ENCODE peak calls at places on chromosomes 16 and 17, in five cellular contexts. U is H9, F is H1, I is neuronal stem cell, S is mesenchymal stem cell. W is an unnamed sample.
A peak's percentile ranks its signal among the peaks of the same experiment; 100 is the strongest.

GRCh38 chr16:79261461-79261860 is 339.1 kb downstream of the MAF start:
- DNase-seq in F (peak; percentile 29), U (peak; percentile 74), S (peak; percentile 1), I (peak; percentile 29), W (peak; percentile 25)

GRCh38 chr17:5592382-5592781 is 8.1 kb upstream of the NLRP1 start:
- DNase-seq in F (no peak), I (peak; percentile 50), S (peak; percentile 56), U (peak; percentile 30), W (no peak)

GRCh38 chr16:67428146-67428731 is 2.7 kb upstream of the HSD11B2 start:
- DNase-seq in I (peak; percentile 71), F (peak; percentile 71), U (peak; percentile 92), S (peak; percentile 71), W (peak; percentile 83)

GRCh38 chr16:2465653-2466415 is 5.3 kb upstream of the NTN3 start:
- DNase-seq in U (peak; percentile 66), S (no peak), I (no peak), F (no peak), W (peak; percentile 78)

GRCh38 chr17:49361129-49361901 is 735 bp downstream of the ZNF652 start:
- DNase-seq in S (peak; percentile 61), U (peak; percentile 53), I (no peak), F (no peak), W (peak; percentile 35)

GRCh38 chr16:9409753-9410493 is 318.5 kb downstream of the HAPSTR1 start:
- DNase-seq in S (no peak), F (no peak), U (no peak), I (no peak), W (no peak)

GRCh38 chr16:89042711-89043551 is 50.7 kb upstream of the ACSF3 start:
- DNase-seq in F (no peak), I (no peak), S (no peak), U (no peak), W (no peak)

GRCh38 chr17:72984925-72985322 is 107.6 kb downstream of the SLC39A11 start:
- DNase-seq in S (no peak), I (no peak), U (no peak), F (no peak), W (peak; percentile 59)

GRCh38 chr16:19410435-19411153 is 7.1 kb upstream of the TMC5 start:
- DNase-seq in U (peak; percentile 80), F (peak; percentile 47), S (no peak), I (peak; percentile 43), W (peak; percentile 85)

GRCh38 chr16:70600730-70601129 is 45.6 kb upstream of the IL34 start:
- DNase-seq in F (no peak), S (no peak), I (no peak), U (no peak), W (no peak)

GRCh38 chr16:9065077-9065476 is 26.4 kb upstream of the HAPSTR1 start:
- DNase-seq in F (no peak), I (no peak), U (no peak), S (no peak), W (no peak)

GRCh38 chr16:48811478-48811877 is 201.5 kb upstream of the N4BP1 start:
- DNase-seq in U (peak; percentile 57), S (no peak), I (no peak), F (no peak), W (no peak)

GRCh38 chr16:48813485-48813884 is 203.5 kb upstream of the N4BP1 start:
- DNase-seq in S (no peak), U (no peak), F (no peak), I (no peak), W (no peak)

GRCh38 chr16:48810436-48810802 is 200.4 kb upstream of the N4BP1 start:
- DNase-seq in S (no peak), F (no peak), U (peak; percentile 32), I (no peak), W (no peak)

GRCh38 chr16:48812856-48813255 is 202.9 kb upstream of the N4BP1 start:
- DNase-seq in I (no peak), S (no peak), F (no peak), U (no peak), W (no peak)

GRCh38 chr16:48810803-48811453 is 200.9 kb upstream of the N4BP1 start:
- DNase-seq in F (no peak), U (peak; percentile 39), I (no peak), S (no peak), W (no peak)
- H2BK12ac ChIP-seq in F (no peak overlapping the region), U (no peak overlapping the region), I (peak overlapping the region; percentile 35), S (no peak overlapping the region), W (no peak overlapping the region)

GRCh38 chr17:8665681-8666080 is 35.2 kb upstream of the MYH10 start:
- DNase-seq in F (no peak), U (no peak), I (no peak), S (no peak), W (no peak)
- H2BK12ac ChIP-seq in F (no peak overlapping the region), U (no peak overlapping the region), I (no peak overlapping the region), S (no peak overlapping the region), W (peak overlapping the region; percentile 38)

GRCh38 chr17:74750039-74750326 is 1.6 kb downstream of the NHERF1 start:
- DNase-seq in U (no peak), S (no peak), F (no peak), I (no peak), W (no peak)
- H2BK12ac ChIP-seq in U (no peak overlapping the region), S (no peak overlapping the region), F (peak overlapping the region; percentile 80), I (no peak overlapping the region), W (peak overlapping the region; percentile 20)

GRCh38 chr17:74359916-74360315 is 1.8 kb downstream of the BTBD17 start:
- DNase-seq in U (no peak), I (no peak), S (no peak), F (no peak), W (no peak)

GRCh38 chr17:74361613-74362391 is at the start of gene BTBD17:
- DNase-seq in U (peak; percentile 95), F (no peak), I (peak; percentile 91), S (no peak), W (peak; percentile 22)

GRCh38 chr17:74367206-74367605 is at the start of gene GPR142:
- DNase-seq in I (no peak), F (no peak), S (no peak), U (no peak), W (no peak)

GRCh38 chr17:74360993-74361612 is 565 bp downstream of the BTBD17 start:
- DNase-seq in U (no peak), I (peak; percentile 89), S (no peak), F (no peak), W (no peak)

GRCh38 chr17:74362811-74363498 is 1.3 kb upstream of the BTBD17 start:
- DNase-seq in I (no peak), S (no peak), F (no peak), U (no peak), W (no peak)
- H2BK12ac ChIP-seq in I (peak overlapping the region; percentile 97), S (no peak overlapping the region), F (peak overlapping the region; percentile 85), U (no peak overlapping the region), W (no peak overlapping the region)

GRCh38 chr17:44334315-44335181 is 9.9 kb upstream of the SLC25A39 start:
- DNase-seq in F (no peak), U (peak; percentile 39), I (no peak), S (no peak), W (no peak)
- H2BK12ac ChIP-seq in F (no peak overlapping the region), U (no peak overlapping the region), I (no peak overlapping the region), S (no peak overlapping the region), W (no peak overlapping the region)

GRCh38 chr16:17155480-17155879 is 315.3 kb downstream of the XYLT1 start:
- DNase-seq in S (no peak), U (no peak), I (no peak), F (no peak), W (peak; percentile 16)

GRCh38 chr16:17154981-17155380 is 315.8 kb downstream of the XYLT1 start:
- DNase-seq in S (no peak), I (no peak), U (no peak), F (no peak), W (no peak)

GRCh38 chr16:17149904-17150483 is 320.8 kb downstream of the XYLT1 start:
- DNase-seq in F (no peak), U (no peak), I (peak; percentile 46), S (no peak), W (no peak)

GRCh38 chr16:17147942-17148341 is 322.8 kb downstream of the XYLT1 start:
- DNase-seq in S (no peak), U (no peak), I (no peak), F (no peak), W (no peak)

DNA sequence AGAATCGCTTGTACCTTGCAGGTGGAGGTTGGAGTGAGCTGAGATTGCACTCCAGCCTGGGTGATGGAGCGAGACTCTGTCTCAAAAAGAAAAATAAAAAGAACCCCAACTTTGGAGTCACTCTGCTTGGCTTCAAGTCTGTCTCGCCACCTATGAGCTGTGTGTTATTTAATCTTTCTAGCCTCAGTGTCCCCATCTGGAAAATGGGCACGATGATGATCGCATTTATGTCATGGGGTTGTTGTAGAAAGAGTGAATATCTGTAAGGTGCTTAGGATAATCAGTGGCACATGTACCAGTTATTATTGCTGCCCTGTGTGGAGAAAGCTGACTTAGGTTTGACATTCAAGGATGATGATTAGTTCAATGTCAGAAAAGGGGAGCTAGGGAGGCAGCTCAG is 319.4 kb downstream of the XYLT1 start:
- DNase-seq in I (no peak), F (no peak), S (no peak), U (no peak), W (no peak)
- H2BK12ac ChIP-seq in I (no peak overlapping the region), F (no peak overlapping the region), S (no peak overlapping the region), U (no peak overlapping the region), W (no peak overlapping the region)

GRCh38 chr17:78762007-78762406 is 20.1 kb downstream of the CYTH1 start:
- DNase-seq in U (no peak), I (no peak), S (peak; percentile 32), F (no peak), W (no peak)
- H2BK12ac ChIP-seq in U (no peak overlapping the region), I (no peak overlapping the region), S (no peak overlapping the region), F (no peak overlapping the region), W (no peak overlapping the region)

GRCh38 chr17:63751806-63752205 is 10.2 kb upstream of the STRADA start:
- DNase-seq in F (no peak), I (no peak), S (no peak), U (no peak), W (no peak)
- H2BK12ac ChIP-seq in F (no peak overlapping the region), I (no peak overlapping the region), S (no peak overlapping the region), U (no peak overlapping the region), W (no peak overlapping the region)

DNA sequence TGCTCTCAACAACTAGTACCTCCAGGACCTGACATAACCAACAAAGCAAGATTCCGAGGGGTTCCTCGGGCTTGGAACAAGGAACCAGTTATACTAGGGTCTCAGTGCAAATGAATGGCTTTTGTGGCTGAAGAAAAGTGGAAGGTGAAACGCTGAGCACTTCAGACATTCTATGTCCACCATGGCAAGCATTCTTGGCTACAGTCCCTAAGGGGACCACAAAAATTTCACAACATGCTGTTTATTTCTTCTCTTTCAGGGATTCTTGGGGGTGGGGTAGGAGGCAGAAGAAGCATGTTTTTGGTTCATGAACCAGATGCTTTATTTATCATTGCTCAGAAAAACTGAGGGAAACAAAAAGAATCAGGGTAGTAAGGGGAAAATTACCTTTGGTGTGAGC is 479.9 kb upstream of the CDH11 start:
- DNase-seq in F (no peak), I (no peak), U (no peak), S (peak; percentile 14), W (no peak)
- H2BK12ac ChIP-seq in F (no peak overlapping the region), I (peak overlapping the region; percentile 48), U (no peak overlapping the region), S (no peak overlapping the region), W (peak overlapping the region; percentile 61)

W was measured in trophoblast cell.